ENCODE peak calls at places on chromosomes 7 and 10, in five cellular contexts. J is cardiac muscle cell, N is heart right ventricle, H is stomach, M is Peyer's patch. G is an unnamed sample.
A peak's percentile ranks its signal among the peaks of the same experiment; 100 is the strongest.

GRCh38 chr7:153472516-153472915 is 579.7 kb upstream of the DPP6 start:
- DNase-seq in J (no peak), N (no peak), H (no peak), M (no peak), G (no peak)

GRCh38 chr10:8336629-8337331 is 282.3 kb downstream of the GATA3 start:
- DNase-seq in J (no peak), N (no peak), H (no peak), M (no peak), G (no peak)

GRCh38 chr10:24446739-24447138 is 237.8 kb downstream of the KIAA1217 start:
- DNase-seq in J (no peak), N (no peak), H (no peak), M (no peak), G (no peak)

GRCh38 chr7:13032524-13032923 is 345.1 kb downstream of the ARL4A start:
- DNase-seq in J (no peak), N (no peak), H (no peak), M (no peak), G (no peak)

GRCh38 chr10:97297556-97298222 is 5.3 kb upstream of the ARHGAP19 start:
- DNase-seq in J (peak; percentile 50), N (no peak), H (no peak), M (no peak), G (no peak)

GRCh38 chr10:19847321-19847720 is 31.1 kb downstream of the PLXDC2 start:
- DNase-seq in J (no peak), N (no peak), H (no peak), M (no peak), G (no peak)

GRCh38 chr10:9807848-9808247 is 1209.8 kb upstream of the CELF2 start:
- DNase-seq in J (no peak), N (no peak), H (no peak), M (no peak), G (no peak)

GRCh38 chr10:103763374-103764202 is 91.8 kb downstream of the SH3PXD2A start:
- DNase-seq in J (no peak), N (no peak), H (no peak), M (no peak), G (no peak)

GRCh38 chr10:126921974-126922525 is 16.8 kb downstream of the DOCK1 start:
- DNase-seq in J (no peak), N (no peak), H (no peak), M (no peak), G (no peak)

GRCh38 chr10:68231916-68232315 is at the start of gene ATOH7:
- DNase-seq in J (peak; percentile 34), N (no peak), H (no peak), M (no peak), G (no peak)

GRCh38 chr10:114876602-114877300 is 55.2 kb downstream of the FHIP2A start:
- DNase-seq in J (peak; percentile 81), N (peak; percentile 54), H (peak; percentile 62), M (peak; percentile 77), G (no peak)

GRCh38 chr7:125930848-125931247 is 1001.2 kb upstream of the POT1 start:
- DNase-seq in J (no peak), N (no peak), H (no peak), M (no peak), G (no peak)

GRCh38 chr7:125934539-125934938 is 1004.9 kb upstream of the POT1 start:
- DNase-seq in J (no peak), N (no peak), H (no peak), M (no peak), G (no peak)

DNA sequence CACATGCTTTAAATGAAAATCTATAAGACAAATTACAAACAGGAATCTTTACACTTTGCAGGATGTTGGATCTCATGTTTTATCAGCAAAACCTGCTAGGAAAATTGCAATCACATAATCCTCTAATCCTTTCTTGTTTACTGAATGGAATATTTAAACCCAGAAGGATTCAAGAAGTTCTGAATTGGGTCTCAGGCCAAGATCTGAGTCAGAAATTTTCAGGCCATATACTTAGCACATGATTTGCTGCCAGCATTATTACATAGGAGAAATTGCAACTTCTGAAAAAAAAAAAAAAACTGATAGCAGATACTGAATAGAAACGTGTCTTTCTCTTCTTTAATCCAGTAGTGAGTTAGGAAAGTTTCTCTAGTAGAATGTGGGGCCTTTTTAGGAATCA is 1005.3 kb upstream of the POT1 start:
- DNase-seq in J (no peak), N (no peak), H (no peak), M (no peak), G (no peak)
- H3K4me3 ChIP-seq in J (no peak overlapping the region), N (no peak overlapping the region), H (no peak overlapping the region), M (no peak overlapping the region), G (no peak overlapping the region)

GRCh38 chr7:101940151-101940550 is 122.7 kb downstream of the CUX1 start:
- DNase-seq in J (no peak), N (no peak), H (no peak), M (no peak), G (no peak)

GRCh38 chr7:101942603-101943210 is 125.3 kb downstream of the CUX1 start:
- DNase-seq in J (no peak), N (no peak), H (peak; percentile 66), M (peak; percentile 63), G (no peak)

GRCh38 chr7:101940830-101941229 is 123.4 kb downstream of the CUX1 start:
- DNase-seq in J (peak; percentile 76), N (peak; percentile 34), H (peak; percentile 72), M (no peak), G (no peak)

GRCh38 chr7:101943306-101943705 is 125.9 kb downstream of the CUX1 start:
- DNase-seq in J (no peak), N (no peak), H (no peak), M (no peak), G (no peak)

GRCh38 chr7:101941481-101942383 is 124.3 kb downstream of the CUX1 start:
- DNase-seq in J (no peak), N (no peak), H (peak; percentile 62), M (no peak), G (no peak)
- H3K4me1 ChIP-seq in J (peaks cover 62% of the 10 kb centered on the region), N (peaks cover 64% of the 10 kb centered on the region), H (peaks cover 69% of the 10 kb centered on the region), M (peaks cover 38% of the 10 kb centered on the region), G (no peaks in the 10 kb centered on the region)

GRCh38 chr10:32151876-32152275 is 95.7 kb upstream of the KIF5B start:
- DNase-seq in J (no peak), N (no peak), H (no peak), M (no peak), G (no peak)

GRCh38 chr10:32156031-32156495 is 99.8 kb upstream of the KIF5B start:
- DNase-seq in J (no peak), N (no peak), H (no peak), M (no peak), G (no peak)

GRCh38 chr10:32153252-32153651 is 97.0 kb upstream of the KIF5B start:
- DNase-seq in J (no peak), N (no peak), H (no peak), M (no peak), G (no peak)

GRCh38 chr10:32153931-32154330 is 97.7 kb upstream of the KIF5B start:
- DNase-seq in J (no peak), N (no peak), H (no peak), M (no peak), G (no peak)

DNA sequence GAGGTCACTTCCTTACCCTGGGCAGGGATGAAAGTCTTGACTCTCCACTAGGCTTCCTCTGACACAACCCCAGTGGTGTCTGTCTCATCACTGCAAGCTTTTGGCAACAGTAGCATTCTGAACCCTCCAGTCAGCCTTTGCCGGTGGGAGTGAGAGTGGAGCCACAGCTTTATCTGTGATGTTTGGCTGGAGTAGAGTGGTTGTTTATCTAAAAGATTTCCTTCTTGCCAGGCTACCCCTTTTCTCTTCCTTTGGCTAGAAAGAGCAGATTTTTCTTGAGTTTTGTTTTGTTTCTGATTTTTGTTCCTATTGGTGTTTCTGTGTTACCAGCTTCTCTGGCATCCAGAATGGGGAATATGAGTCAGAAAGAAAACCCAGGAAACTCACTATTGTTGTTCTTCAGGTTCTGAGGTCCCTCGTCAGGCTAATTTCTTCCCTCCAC is 98.9 kb upstream of the KIF5B start:
- DNase-seq in J (no peak), N (no peak), H (no peak), M (no peak), G (no peak)
- H3K27ac ChIP-seq in J (no peak overlapping the region), N (no peak overlapping the region), H (no peak overlapping the region), M (no peak overlapping the region), G (no peak overlapping the region)

GRCh38 chr7:51649-52048 is 140.7 kb upstream of the FAM20C start:
- DNase-seq in J (no peak), N (no peak), H (no peak), M (peak; percentile 11), G (no peak)
- H3K4me3 ChIP-seq in J (no peak overlapping the region), N (no peak overlapping the region), H (no peak overlapping the region), M (no peak overlapping the region), G (no peak overlapping the region)

DNA sequence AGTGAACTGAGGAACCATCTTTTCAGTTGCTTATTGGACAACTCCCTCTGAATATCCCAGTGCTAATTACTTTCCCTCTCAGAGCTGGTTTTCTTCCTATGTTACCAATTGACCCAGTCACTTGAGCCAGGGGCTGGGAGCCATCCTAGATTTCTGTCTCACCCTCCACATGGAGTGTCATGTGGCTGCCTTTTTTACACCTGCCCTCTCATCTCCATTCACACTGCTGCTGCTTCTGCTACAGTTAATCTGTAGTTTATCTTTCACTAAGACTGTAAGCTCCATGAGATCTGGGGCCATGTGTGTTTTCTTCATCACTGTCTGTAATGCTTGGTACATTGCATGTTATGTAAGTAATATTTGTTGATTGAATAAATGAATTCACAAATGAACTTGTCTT is 35.8 kb downstream of the VCL start:
- DNase-seq in J (no peak), N (no peak), H (no peak), M (no peak), G (no peak)
- H3K4me1 ChIP-seq in J (peaks cover 12% of the 10 kb centered on the region), N (peaks cover 52% of the 10 kb centered on the region), H (peaks cover 79% of the 10 kb centered on the region), M (no peaks in the 10 kb centered on the region), G (no peaks in the 10 kb centered on the region)

DNA sequence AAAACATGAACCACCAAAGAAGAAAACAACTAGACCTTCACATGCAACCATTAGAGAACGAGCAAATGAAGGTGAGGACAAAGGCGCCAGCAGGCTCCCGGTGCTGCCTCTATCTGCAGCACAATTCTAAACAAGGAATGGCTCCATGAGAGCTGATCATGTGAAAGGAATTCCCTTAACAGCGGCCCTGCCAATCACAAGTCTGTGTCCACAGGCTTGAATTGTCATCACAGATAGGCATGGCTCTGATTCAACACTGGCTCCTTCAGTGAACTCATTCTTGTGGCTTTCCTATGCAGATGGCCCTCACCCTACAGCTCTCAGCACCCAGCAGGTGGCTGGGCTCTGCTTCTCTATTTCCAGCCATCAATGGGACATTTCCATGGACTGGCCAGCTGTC is 36.3 kb downstream of the LAMB1 start:
- DNase-seq in J (peak; percentile 74), N (no peak), H (no peak), M (no peak), G (no peak)
- H3K27ac ChIP-seq in J (peak overlapping the region; percentile 80), N (peak overlapping the region; percentile 74), H (peak overlapping the region; percentile 27), M (no peak overlapping the region), G (no peak overlapping the region)

GRCh38 chr10:51422311-51423120 is 276.9 kb downstream of the CSTF2T start:
- DNase-seq in J (peak; percentile 61), N (peak; percentile 24), H (peak; percentile 67), M (peak; percentile 80), G (peak; percentile 36)
- H3K4me3 ChIP-seq in J (no peak overlapping the region), N (no peak overlapping the region), H (no peak overlapping the region), M (no peak overlapping the region), G (no peak overlapping the region)

DNA sequence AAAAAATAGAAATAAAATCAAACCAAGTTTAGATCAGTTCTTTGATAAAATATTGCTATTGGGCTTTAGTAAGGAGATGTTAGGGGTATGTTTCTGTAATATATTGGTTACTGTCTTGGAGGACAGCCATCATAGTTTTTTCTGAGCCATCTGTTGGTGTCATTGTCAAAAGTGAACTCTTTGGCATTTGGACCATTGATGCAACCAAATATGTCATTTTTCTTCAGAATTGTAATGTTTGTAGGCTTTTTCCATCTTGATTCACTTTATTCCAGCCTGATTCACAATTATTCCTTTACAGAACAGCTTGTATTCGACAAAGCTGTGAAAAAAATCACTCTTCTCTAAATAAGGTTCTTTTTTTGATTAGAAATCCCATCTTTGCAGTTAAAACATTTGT is 37.5 kb downstream of the SMNDC1 start:
- DNase-seq in J (no peak), N (no peak), H (no peak), M (no peak), G (no peak)
- H3K4me1 ChIP-seq in J (peaks cover 62% of the 10 kb centered on the region), N (peaks cover 46% of the 10 kb centered on the region), H (peaks cover 45% of the 10 kb centered on the region), M (peaks cover 8% of the 10 kb centered on the region), G (peaks cover 9% of the 10 kb centered on the region)

GRCh38 chr7:37424532-37424931 is 24.1 kb downstream of the ELMO1 start:
- DNase-seq in J (no peak), N (no peak), H (no peak), M (no peak), G (no peak)
- H3K27ac ChIP-seq in J (no peak overlapping the region), N (no peak overlapping the region), H (no peak overlapping the region), M (no peak overlapping the region), G (no peak overlapping the region)